ENCODE peak calls at places on chromosomes 7 and 10, in four cellular contexts. E is germinal center; X is stimulated activated CD4-positive, alpha-beta T cell treated with anti-CD3 and anti-CD28 coated beads, TNF-alpha, amount 100 ng/mL, for 1 hour; A is activated T-cell treated with anti-CD3 and anti-CD28 coated beads for 1 hour. D is an unnamed sample.

GRCh38 chr7:128728608-128729007 is 10.6 kb upstream of the CALU start:
- DNase-seq in A (no peak), E (no peak), X (no peak), D (no peak)

GRCh38 chr10:113000454-113000853 is 50.4 kb downstream of the TCF7L2 start:
- DNase-seq in E (no peak), A (no peak), X (no peak), D (no peak)

GRCh38 chr7:33129806-33130153 is 416 bp downstream of the BBS9 start:
- DNase-seq in A (no peak), X (no peak), E (no peak), D (no peak)

GRCh38 chr10:59362991-59363390 is 642 bp upstream of the FAM13C start:
- DNase-seq in X (no peak), A (no peak), E (no peak), D (no peak)

GRCh38 chr10:34936061-34936460 is 121.0 kb upstream of the PARD3 start:
- DNase-seq in E (no peak), A (no peak), X (no peak), D (no peak)

GRCh38 chr7:33904680-33905388 is 505 bp upstream of the BMPER start:
- DNase-seq in X (no peak), E (peak), A (no peak), D (no peak)

GRCh38 chr7:28931565-28931964 is 26.6 kb downstream of the TRIL start:
- DNase-seq in A (no peak), E (no peak), X (no peak), D (no peak)

GRCh38 chr10:11713963-11714362 is 28.2 kb upstream of the ECHDC3 start:
- DNase-seq in E (no peak), A (no peak), X (no peak), D (no peak)

D was measured in GM12864.